ENCODE peak calls at places on chromosomes 1 and 21, in four cellular contexts. D is stimulated activated effector memory CD8-positive, alpha-beta T cell treated with anti-CD3 and anti-CD28 coated beads, Interleukin-12 subunit alpha, Interleukin-12 subunit beta, amount 100 ng/mL, for 72 hours; G is activated T-helper 1 cell treated with Interleukin-2 at 50 U/mL for 16 hours; W is stimulated activated CD4-positive, alpha-beta T cell treated with anti-CD3 and anti-CD28 coated beads, Interleukin-1b, Interleukin-23, amount 100 ng/mL, for 4 hours. I is an unnamed sample.

GRCh38 chr1:48687271-48688045 is 89.2 kb downstream of the BEND5 start:
- DNase-seq in D (no peak), G (no peak), W (no peak), I (no peak)

GRCh38 chr1:197352011-197352410 is 84.0 kb downstream of the CRB1 start:
- DNase-seq in D (no peak), G (no peak), W (no peak), I (no peak)

GRCh38 chr1:232963366-232963765 is 13.0 kb downstream of the NTPCR start:
- DNase-seq in D (no peak), G (no peak), W (no peak), I (no peak)

GRCh38 chr21:46662367-46662654 is 26.8 kb downstream of the PRMT2 start:
- DNase-seq in D (no peak), G (no peak), W (no peak), I (no peak)

GRCh38 chr1:226702957-226703831 is 35.9 kb downstream of the ITPKB start:
- DNase-seq in D (peak), G (peak), W (peak), I (peak)

GRCh38 chr1:61741682-61742619 is at the start of gene PATJ:
- DNase-seq in D (peak), G (peak), W (peak), I (peak)

GRCh38 chr1:98046031-98046641 is 125.3 kb upstream of the DPYD start:
- DNase-seq in D (peak), G (no peak), W (no peak), I (no peak)

GRCh38 chr21:42263591-42264131 is 44.7 kb downstream of the ABCG1 start:
- DNase-seq in D (no peak), G (no peak), W (no peak), I (peak)

GRCh38 chr1:40338745-40339419 is 21.8 kb upstream of the COL9A2 start:
- DNase-seq in D (peak), G (peak), W (peak), I (peak)

GRCh38 chr1:216788671-216789070 is 65.4 kb upstream of the ESRRG start:
- DNase-seq in D (no peak), G (no peak), W (no peak), I (no peak)

GRCh38 chr21:44552136-44552535 is 831 bp upstream of the KRTAP10-2 start:
- DNase-seq in D (peak), G (no peak), W (no peak), I (peak)

GRCh38 chr1:202959276-202959620 is 1.1 kb upstream of the ADIPOR1 start:
- DNase-seq in D (no peak), G (no peak), W (no peak), I (no peak)

GRCh38 chr1:198681247-198681646 is 42.4 kb downstream of the PTPRC start:
- DNase-seq in D (no peak), G (no peak), W (no peak), I (no peak)

GRCh38 chr21:28177008-28177603 is 815.6 kb downstream of the LTN1 start:
- DNase-seq in D (no peak), G (no peak), W (no peak), I (no peak)

GRCh38 chr1:240055978-240056772 is 35.5 kb upstream of the FMN2 start:
- DNase-seq in D (no peak), G (no peak), W (no peak), I (no peak)

GRCh38 chr1:213394837-213395236 is 343.8 kb downstream of the RPS6KC1 start:
- DNase-seq in D (no peak), G (no peak), W (no peak), I (no peak)

GRCh38 chr1:20174937-20175666 is 10.8 kb upstream of the UBXN10 start:
- DNase-seq in D (no peak), G (no peak), W (no peak), I (no peak)

GRCh38 chr1:209569445-209570207 is 13.9 kb upstream of the CAMK1G start:
- DNase-seq in D (peak), G (peak), W (peak), I (peak)

GRCh38 chr1:163291461-163291860 is 30.3 kb upstream of the NUF2 start:
- DNase-seq in D (no peak), G (no peak), W (no peak), I (no peak)

GRCh38 chr1:79430437-79430836 is 423.9 kb upstream of the ADGRL4 start:
- DNase-seq in D (no peak), G (no peak), W (no peak), I (no peak)

GRCh38 chr1:24149854-24150227 is 6.9 kb upstream of the IL22RA1 start:
- DNase-seq in D (peak), G (no peak), W (peak), I (no peak)

GRCh38 chr21:44547656-44548331 is 3.5 kb downstream of the KRTAP10-2 start:
- DNase-seq in D (peak), G (peak), W (peak), I (no peak)

GRCh38 chr1:226047495-226047894 is 15.0 kb upstream of the H3-3A start:
- DNase-seq in D (no peak), G (no peak), W (no peak), I (no peak)

GRCh38 chr1:204925701-204926100 is 55.0 kb downstream of the NFASC start:
- DNase-seq in D (no peak), G (no peak), W (no peak), I (no peak)

GRCh38 chr21:15066231-15066577 is 1.4 kb upstream of the NRIP1 start:
- DNase-seq in D (no peak), G (no peak), W (no peak), I (no peak)

GRCh38 chr1:32872189-32872898 is 1.6 kb upstream of the FNDC5 start:
- DNase-seq in D (peak), G (peak), W (peak), I (peak)

GRCh38 chr1:59685666-59686065 is 129.1 kb upstream of the HOOK1 start:
- DNase-seq in D (no peak), G (no peak), W (no peak), I (no peak)

GRCh38 chr1:53525595-53525994 is 66.4 kb downstream of the DMRTB1 start:
- DNase-seq in D (no peak), G (no peak), W (no peak), I (no peak)

GRCh38 chr21:42835611-42836401 is 43.5 kb downstream of the WDR4 start:
- DNase-seq in D (no peak), G (no peak), W (no peak), I (no peak)

GRCh38 chr1:166884040-166884642 is 8.1 kb upstream of the TADA1 start:
- DNase-seq in D (no peak), G (peak), W (peak), I (peak)

GRCh38 chr1:205084360-205084759 is at the start of gene TMEM81:
- DNase-seq in D (no peak), G (no peak), W (no peak), I (no peak)

GRCh38 chr1:47569681-47570470 is 132.0 kb downstream of the FOXD2 start:
- DNase-seq in D (no peak), G (no peak), W (no peak), I (no peak)

GRCh38 chr1:240128361-240128760 is 36.7 kb downstream of the FMN2 start:
- DNase-seq in D (no peak), G (no peak), W (no peak), I (no peak)

GRCh38 chr1:84919461-84919970 is 26.5 kb upstream of the LPAR3 start:
- DNase-seq in D (no peak), G (no peak), W (no peak), I (no peak)